ENCODE peak calls at places on chromosomes 2 and 18, in seven cellular contexts. K is tibial artery, V is neural crest cell, X is IMR-90, I is A549, B is GM12865, L is kidney epithelial cell. N is an unnamed sample.

GRCh38 chr2:211514049-211514448 is 957.6 kb downstream of the CPS1 start:
- DNase-seq in K (no peak), V (no peak), X (no peak), I (no peak), B (no peak), L (no peak), N (no peak)

GRCh38 chr2:215843579-215843978 is 169.8 kb downstream of the MREG start:
- DNase-seq in K (peak), V (no peak), X (peak), I (no peak), B (no peak), L (peak), N (no peak)

GRCh38 chr2:68196120-68196716 is 38.5 kb downstream of the PNO1 start:
- DNase-seq in K (no peak), V (no peak), X (peak), I (no peak), B (no peak), L (no peak), N (no peak)

GRCh38 chr2:86020984-86021383 is 84.7 kb downstream of the POLR1A start:
- DNase-seq in K (peak), V (no peak), X (peak), I (no peak), B (no peak), L (no peak), N (no peak)

GRCh38 chr2:96074156-96074555 is 39.4 kb upstream of the GPAT2 start:
- DNase-seq in K (no peak), V (no peak), X (no peak), I (no peak), B (no peak), L (no peak), N (no peak)

GRCh38 chr2:78982638-78983330 is 42.7 kb upstream of the REG3G start:
- DNase-seq in K (no peak), V (no peak), X (no peak), I (no peak), B (no peak), L (no peak), N (no peak)

GRCh38 chr2:190980630-190981214 is 33.2 kb downstream of the STAT1 start:
- DNase-seq in K (no peak), V (no peak), X (no peak), I (no peak), B (no peak), L (no peak), N (no peak)

GRCh38 chr18:26017929-26018328 is 72.5 kb downstream of the SS18 start:
- DNase-seq in K (no peak), V (no peak), X (no peak), I (no peak), B (peak), L (no peak), N (no peak)

GRCh38 chr2:119820275-119820674 is 60.6 kb downstream of the PTPN4 start:
- DNase-seq in K (no peak), V (no peak), X (peak), I (no peak), B (no peak), L (peak), N (no peak)

GRCh38 chr2:190864375-190864774 is 16.2 kb upstream of the GLS start:
- DNase-seq in K (no peak), V (no peak), X (peak), I (no peak), B (no peak), L (no peak), N (no peak)

GRCh38 chr18:28176933-28177827 is at the start of gene CDH2:
- DNase-seq in K (no peak), V (peak), X (peak), I (peak), B (no peak), L (peak), N (no peak)

GRCh38 chr18:36302676-36303075 is 5.2 kb downstream of the FHOD3 start:
- DNase-seq in K (no peak), V (no peak), X (peak), I (no peak), B (no peak), L (no peak), N (no peak)

GRCh38 chr2:109377976-109378375 is 235.8 kb downstream of the SEPTIN10 start:
- DNase-seq in K (no peak), V (no peak), X (no peak), I (no peak), B (no peak), L (no peak), N (no peak)

GRCh38 chr2:166494140-166494544 is at the start of gene SCN7A:
- DNase-seq in K (peak), V (peak), X (peak), I (no peak), B (no peak), L (peak), N (peak)

GRCh38 chr2:37623971-37624897 is 47.2 kb downstream of the CDC42EP3 start:
- DNase-seq in K (no peak), V (no peak), X (peak), I (no peak), B (peak), L (no peak), N (no peak)

GRCh38 chr2:48072556-48072955 is 166.3 kb upstream of the FBXO11 start:
- DNase-seq in K (no peak), V (no peak), X (no peak), I (no peak), B (no peak), L (no peak), N (no peak)

GRCh38 chr2:238433300-238433915 is 6.7 kb downstream of the ASB1 start:
- DNase-seq in K (no peak), V (no peak), X (no peak), I (no peak), B (no peak), L (no peak), N (no peak)

GRCh38 chr18:22434973-22435608 is 17.4 kb upstream of the CTAGE1 start:
- DNase-seq in K (no peak), V (no peak), X (peak), I (no peak), B (no peak), L (peak), N (no peak)

GRCh38 chr2:213065583-213066444 is 85.6 kb downstream of the IKZF2 start:
- DNase-seq in K (no peak), V (peak), X (peak), I (no peak), B (peak), L (no peak), N (no peak)

GRCh38 chr2:85549826-85550225 is 10.9 kb downstream of the MAT2A start:
- DNase-seq in K (no peak), V (no peak), X (peak), I (no peak), B (no peak), L (peak), N (no peak)

GRCh38 chr2:82790277-82791021 is 1668.6 kb downstream of the SUCLG1 start:
- DNase-seq in K (no peak), V (no peak), X (peak), I (no peak), B (no peak), L (peak), N (no peak)

GRCh38 chr2:15984367-15985255 is 44.3 kb downstream of the MYCN start:
- DNase-seq in K (no peak), V (peak), X (no peak), I (no peak), B (no peak), L (no peak), N (no peak)

GRCh38 chr2:88765154-88765948 is 73.9 kb downstream of the RPIA start:
- DNase-seq in K (no peak), V (no peak), X (peak), I (no peak), B (peak), L (no peak), N (no peak)

GRCh38 chr2:100791294-100791935 is 28.5 kb upstream of the NPAS2 start:
- DNase-seq in K (no peak), V (no peak), X (no peak), I (no peak), B (no peak), L (no peak), N (no peak)

GRCh38 chr2:223674998-223675609 is 72.9 kb upstream of the SCG2 start:
- DNase-seq in K (no peak), V (no peak), X (peak), I (peak), B (peak), L (no peak), N (no peak)
- TF ChIP-seq CTCF in K (peak), V (peak), X (peak), I (peak), B (peak), L (peak), N (no peak)

DNA sequence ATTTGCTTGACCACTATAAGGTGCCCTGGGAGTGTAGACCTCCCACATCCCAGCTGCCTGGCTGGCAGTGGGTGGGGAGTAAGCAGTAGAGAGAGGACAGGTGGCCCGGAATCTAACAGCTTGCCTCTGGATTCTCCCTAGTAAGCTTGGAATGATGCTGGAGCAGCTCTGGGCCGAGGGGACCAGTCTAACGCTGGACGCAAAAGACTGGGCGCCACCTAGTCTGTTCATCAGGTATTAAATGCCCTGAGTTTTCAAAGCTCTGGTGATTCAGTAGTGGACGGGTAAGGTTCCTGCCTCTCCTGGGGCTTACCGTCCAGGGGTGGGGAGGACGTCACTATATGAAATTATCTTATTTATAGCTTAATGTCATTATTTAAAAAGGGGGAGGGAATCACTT is 648 bp upstream of the LYPD6B start:
- DNase-seq in K (no peak), V (no peak), X (no peak), I (no peak), B (no peak), L (peak), N (no peak)
- TF ChIP-seq CTCF in K (no peak), V (no peak), X (no peak), I (no peak), B (no peak), L (peak), N (no peak)

GRCh38 chr2:46010925-46011490 is 286.2 kb upstream of the EPAS1 start:
- DNase-seq in K (no peak), V (no peak), X (peak), I (peak), B (peak), L (no peak), N (no peak)
- TF ChIP-seq CTCF in K (peak), V (peak), X (peak), I (peak), B (peak), L (peak), N (no peak)

DNA sequence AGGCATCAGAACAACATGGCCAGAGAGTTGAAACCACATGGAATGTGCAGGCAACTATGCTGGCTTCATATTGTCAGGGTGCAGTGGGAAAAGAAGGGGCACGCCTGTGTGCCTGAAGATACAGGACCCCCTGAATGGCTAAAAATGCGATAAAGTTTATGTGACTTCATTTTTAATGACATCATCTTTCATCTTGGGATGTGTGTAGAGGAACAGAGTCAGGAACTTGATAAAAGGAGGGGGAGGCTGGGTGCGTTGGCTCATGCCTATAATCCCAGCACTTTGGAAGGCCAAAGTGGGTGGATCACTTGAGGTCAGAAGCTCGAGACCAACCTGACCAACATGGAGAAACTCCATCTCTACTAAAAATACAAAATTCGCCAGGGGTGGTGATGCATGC is 872.6 kb downstream of the TDRD15 start:
- DNase-seq in K (no peak), V (no peak), X (no peak), I (no peak), B (no peak), L (no peak), N (no peak)
- TF ChIP-seq CTCF in K (no peak), V (no peak), X (no peak), I (no peak), B (no peak), L (no peak), N (no peak)

GRCh38 chr18:43422483-43422882 is 145.2 kb upstream of the SYT4 start:
- DNase-seq in K (no peak), V (no peak), X (no peak), I (no peak), B (no peak), L (no peak), N (no peak)

GRCh38 chr18:43420091-43420490 is 142.8 kb upstream of the SYT4 start:
- DNase-seq in K (no peak), V (no peak), X (no peak), I (no peak), B (no peak), L (no peak), N (no peak)

GRCh38 chr18:43420950-43421349 is 143.7 kb upstream of the SYT4 start:
- DNase-seq in K (no peak), V (no peak), X (no peak), I (no peak), B (no peak), L (no peak), N (no peak)
- TF ChIP-seq CTCF in K (no peak), V (peak), X (no peak), I (no peak), B (peak), L (peak), N (no peak)

DNA sequence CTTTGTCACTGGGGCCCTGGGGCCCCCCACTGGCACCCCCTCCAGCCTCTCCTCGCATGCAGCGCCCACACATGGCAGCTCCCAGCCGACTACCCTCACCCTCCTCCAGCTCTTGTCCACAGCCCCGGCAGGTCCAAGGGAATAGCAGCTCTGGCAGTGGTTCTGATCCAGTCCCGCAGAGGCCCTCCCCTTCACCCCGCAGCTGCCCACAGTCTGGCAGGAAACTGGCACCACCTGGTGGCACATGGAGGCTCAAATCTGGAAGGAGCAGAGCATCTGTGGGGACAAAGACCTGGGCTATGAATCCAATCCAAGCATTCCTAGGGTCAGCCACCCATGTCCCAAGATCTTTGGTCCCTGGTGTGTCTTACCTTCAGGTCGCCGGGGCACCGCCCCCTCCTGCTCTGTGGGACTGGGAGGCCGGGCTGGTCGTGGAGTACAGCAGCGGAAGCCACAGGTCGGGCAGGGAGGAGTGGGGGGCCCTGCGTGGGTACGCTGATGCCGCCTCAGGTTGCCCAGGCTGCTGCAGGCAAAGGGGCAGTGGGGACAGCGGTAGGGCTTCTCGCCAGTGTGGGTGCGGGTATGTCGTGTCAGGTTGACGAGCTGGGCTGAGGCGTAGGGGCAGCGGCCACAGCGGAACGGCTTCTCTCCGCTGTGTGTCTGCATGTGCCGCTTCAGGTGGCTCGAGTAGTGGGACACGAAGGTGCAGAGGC is 2.3 kb downstream of the ZNF513 start:
- DNase-seq in K (no peak), V (no peak), X (no peak), I (peak), B (no peak), L (no peak), N (no peak)
- TF ChIP-seq CTCF in K (no peak), V (no peak), X (peak), I (peak), B (no peak), L (peak), N (no peak)

DNA sequence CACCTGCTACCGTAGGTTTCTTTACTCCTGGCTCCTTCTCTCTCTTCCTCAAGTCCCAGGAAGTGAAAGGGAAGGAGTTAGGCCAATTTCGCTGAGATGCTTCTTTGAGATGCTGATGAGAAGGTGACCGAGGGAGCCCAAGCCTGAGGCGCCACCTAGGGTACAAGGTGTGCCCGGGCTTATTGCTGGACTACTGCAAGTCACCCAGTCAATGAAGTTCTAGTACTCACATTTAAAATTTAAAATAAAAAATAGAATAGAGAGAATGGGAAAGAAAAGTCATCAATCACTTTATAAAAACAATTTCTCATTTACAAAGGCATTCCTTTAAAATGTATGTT is 45.3 kb downstream of the ACAA2 start:
- DNase-seq in K (no peak), V (peak), X (peak), I (peak), B (peak), L (no peak), N (no peak)
- TF ChIP-seq CTCF in K (no peak), V (peak), X (peak), I (peak), B (peak), L (peak), N (no peak)

GRCh38 chr2:217290467-217290866 is 430.6 kb upstream of the TNP1 start:
- DNase-seq in K (no peak), V (no peak), X (no peak), I (no peak), B (no peak), L (no peak), N (no peak)

GRCh38 chr2:217293046-217293445 is 433.2 kb upstream of the TNP1 start:
- DNase-seq in K (no peak), V (no peak), X (no peak), I (no peak), B (peak), L (no peak), N (no peak)

GRCh38 chr2:217289909-217290283 is 430.0 kb upstream of the TNP1 start:
- DNase-seq in K (no peak), V (no peak), X (peak), I (no peak), B (no peak), L (no peak), N (no peak)

GRCh38 chr2:217289153-217289908 is 429.5 kb upstream of the TNP1 start:
- DNase-seq in K (no peak), V (no peak), X (peak), I (no peak), B (no peak), L (no peak), N (no peak)

DNA sequence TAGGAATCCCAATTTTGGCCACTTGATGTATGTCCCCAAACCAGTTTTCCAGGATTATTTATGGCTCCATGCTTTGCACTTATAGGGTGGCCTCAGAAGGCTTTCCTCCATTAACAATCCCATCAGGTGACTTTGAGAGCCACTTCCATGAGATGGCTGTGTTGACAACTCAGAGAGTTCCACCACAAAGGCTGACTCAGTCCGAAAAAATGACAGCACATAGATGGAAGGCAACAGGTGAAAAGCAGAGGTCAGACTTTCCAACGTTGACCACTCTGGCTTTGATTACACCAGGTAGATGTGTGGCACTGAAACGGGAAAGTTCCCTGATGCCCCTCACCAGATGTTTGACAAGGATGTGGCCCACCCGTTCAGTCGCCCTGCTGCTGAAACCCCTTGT is 431.4 kb upstream of the TNP1 start:
- DNase-seq in K (no peak), V (no peak), X (no peak), I (no peak), B (no peak), L (no peak), N (no peak)
- TF ChIP-seq CTCF in K (no peak), V (no peak), X (no peak), I (no peak), B (no peak), L (no peak), N (no peak)

N was measured in omental fat pad.